ENCODE peak calls at places on chromosomes 6 and 20, in six cellular contexts. R, B, S, F, C and W are unnamed samples.

GRCh38 chr6:160462116-160462515 is 113.9 kb downstream of the SLC22A3 start:
- DNase-seq in R (no peak), B (no peak), S (no peak), F (no peak), C (no peak), W (no peak)

GRCh38 chr6:170147832-170148708 is 142.8 kb downstream of the DLL1 start:
- DNase-seq in R (no peak), B (no peak), S (no peak), F (no peak), C (peak; percentile 20), W (no peak)

GRCh38 chr6:138194221-138194620 is 24.1 kb downstream of the PBOV1 start:
- DNase-seq in R (no peak), B (no peak), S (peak; percentile 32), F (no peak), C (no peak), W (no peak)

GRCh38 chr6:155398701-155399061 is 57.0 kb downstream of the NOX3 start:
- DNase-seq in R (no peak), B (no peak), S (no peak), F (no peak), C (no peak), W (no peak)

GRCh38 chr6:128580224-128581110 is 60.1 kb upstream of the PTPRK start:
- DNase-seq in R (no peak), B (no peak), S (no peak), F (no peak), C (no peak), W (no peak)

GRCh38 chr20:41339957-41340326 is 679 bp upstream of the LPIN3 start:
- DNase-seq in R (peak; percentile 76), B (no peak), S (peak; percentile 93), F (peak; percentile 75), C (peak; percentile 69), W (peak; percentile 73)

GRCh38 chr6:128464790-128465189 is 55.6 kb downstream of the PTPRK start:
- DNase-seq in R (no peak), B (no peak), S (no peak), F (no peak), C (no peak), W (no peak)

GRCh38 chr6:26362093-26362835 is 2.7 kb upstream of the BTN3A2 start:
- DNase-seq in R (no peak), B (no peak), S (no peak), F (no peak), C (no peak), W (no peak)

GRCh38 chr6:157964139-157964538 is 17.5 kb upstream of the SYNJ2 start:
- DNase-seq in R (no peak), B (no peak), S (no peak), F (no peak), C (no peak), W (no peak)

GRCh38 chr6:148451690-148452089 is 109.1 kb downstream of the SASH1 start:
- DNase-seq in R (no peak), B (no peak), S (no peak), F (no peak), C (no peak), W (peak; percentile 33)

GRCh38 chr6:165183071-165183470 is 126.3 kb downstream of the C6orf118 start:
- DNase-seq in R (no peak), B (no peak), S (no peak), F (no peak), C (no peak), W (no peak)

GRCh38 chr6:122817362-122817761 is 28.3 kb downstream of the SMPDL3A start:
- DNase-seq in R (no peak), B (no peak), S (no peak), F (no peak), C (no peak), W (no peak)

GRCh38 chr6:48087448-48087847 is 23.5 kb downstream of the PTCHD4 start:
- DNase-seq in R (peak; percentile 18), B (no peak), S (no peak), F (no peak), C (no peak), W (peak; percentile 13)

GRCh38 chr6:89026151-89026550 is 54.4 kb upstream of the PNRC1 start:
- DNase-seq in R (no peak), B (no peak), S (no peak), F (no peak), C (no peak), W (no peak)

GRCh38 chr6:45574885-45575284 is 197.2 kb upstream of the SUPT3H start:
- DNase-seq in R (no peak), B (no peak), S (no peak), F (no peak), C (no peak), W (no peak)

GRCh38 chr20:21665687-21666446 is 39.6 kb upstream of the PAX1 start:
- DNase-seq in R (no peak), B (no peak), S (no peak), F (no peak), C (no peak), W (no peak)

GRCh38 chr6:3723251-3723650 is 28.3 kb downstream of the PXDC1 start:
- DNase-seq in R (no peak), B (no peak), S (no peak), F (no peak), C (no peak), W (no peak)

GRCh38 chr6:79878142-79878748 is 69.1 kb downstream of the ELOVL4 start:
- DNase-seq in R (no peak), B (no peak), S (no peak), F (no peak), C (no peak), W (no peak)

GRCh38 chr6:111276736-111277135 is 189.4 kb downstream of the SLC16A10 start:
- DNase-seq in R (no peak), B (no peak), S (no peak), F (no peak), C (no peak), W (no peak)